ENCODE peak calls at places on chromosomes 16 and 17, in four cellular contexts. B, M, K and E are unnamed samples.

GRCh38 chr17:32954477-32954876 is 26.5 kb downstream of the TMEM98 start:
- DNase-seq in K (no peak), B (no peak), M (no peak), E (no peak)

GRCh38 chr17:50127661-50128361 is 2.1 kb downstream of the SAMD14 start:
- DNase-seq in K (no peak), M (no peak), B (no peak), E (no peak)

GRCh38 chr16:80656731-80657150 is 115.9 kb downstream of the DYNLRB2 start:
- DNase-seq in B (peak; percentile 78), K (no peak), M (no peak), E (no peak)

GRCh38 chr16:28261916-28262315 is 30.4 kb upstream of the SBK1 start:
- DNase-seq in M (no peak), B (no peak), K (no peak), E (peak; percentile 68)

GRCh38 chr17:20313891-20314290 is 153.4 kb downstream of the LGALS9B start:
- DNase-seq in B (no peak), M (no peak), K (no peak), E (no peak)

GRCh38 chr17:8470447-8471047 is 34.9 kb downstream of the NDEL1 start:
- DNase-seq in K (peak; percentile 90), B (no peak), M (no peak), E (no peak)

GRCh38 chr17:50381260-50381815 is 8.3 kb downstream of the EME1 start:
- DNase-seq in K (no peak), M (no peak), B (no peak), E (no peak)

GRCh38 chr16:19232988-19233387 is 52.5 kb upstream of the CLEC19A start:
- DNase-seq in M (no peak), K (no peak), B (no peak), E (no peak)

GRCh38 chr17:12485361-12485911 is 180.3 kb upstream of the MYOCD start:
- DNase-seq in M (no peak), K (no peak), B (no peak), E (no peak)

GRCh38 chr16:88591577-88592021 is 21.4 kb downstream of the ZC3H18 start:
- DNase-seq in M (peak; percentile 59), K (no peak), B (peak; percentile 66), E (peak; percentile 78)

GRCh38 chr17:3940965-3941698 is 23.1 kb downstream of the ATP2A3 start:
- DNase-seq in B (no peak), K (no peak), M (no peak), E (no peak)

GRCh38 chr17:83199500-83200201 is 120.2 kb downstream of the METRNL start:
- DNase-seq in M (peak; percentile 88), B (peak; percentile 56), K (peak; percentile 82), E (peak; percentile 85)

GRCh38 chr17:14201087-14201486 is 35.6 kb downstream of the CDRT15 start:
- DNase-seq in K (no peak), B (peak; percentile 90), M (peak; percentile 47), E (no peak)

GRCh38 chr17:4497101-4497824 is 1.4 kb upstream of the SPNS2 start:
- DNase-seq in M (no peak), B (no peak), K (peak; percentile 90), E (no peak)

GRCh38 chr17:65956814-65957213 is 235.1 kb downstream of the CEP112 start:
- DNase-seq in K (no peak), B (no peak), M (no peak), E (no peak)

GRCh38 chr17:53919356-53919755 is 96.6 kb downstream of the KIF2B start:
- DNase-seq in M (no peak), B (no peak), K (no peak), E (no peak)

GRCh38 chr16:56401482-56401881 is 23.9 kb downstream of the AMFR start:
- DNase-seq in K (no peak), B (no peak), M (no peak), E (no peak)

GRCh38 chr16:27628216-27628945 is 78.4 kb downstream of the KATNIP start:
- DNase-seq in K (no peak), M (no peak), B (no peak), E (no peak)

GRCh38 chr17:74750327-74751069 is 2.1 kb downstream of the NHERF1 start:
- DNase-seq in M (no peak), K (no peak), B (no peak), E (no peak)

GRCh38 chr16:66996324-66996982 is 8.1 kb downstream of the CES4A start:
- DNase-seq in K (peak; percentile 80), B (no peak), M (no peak), E (no peak)

GRCh38 chr16:67563708-67564468 is 1.6 kb downstream of the CTCF start:
- DNase-seq in K (no peak), M (no peak), B (peak; percentile 68), E (no peak)